ENCODE peak calls at places on chromosomes 4 and X, in five cellular contexts. K, A, C, M and Z are unnamed samples.

GRCh38 chr4:5370286-5370685 is 319.0 kb downstream of the STK32B start:
- DNase-seq in K (no peak), A (no peak), C (no peak), M (no peak), Z (no peak)

GRCh38 chrX:103779156-103779555 is 2.5 kb downstream of the PLP1 start:
- DNase-seq in K (no peak), A (no peak), C (no peak), M (no peak), Z (no peak)

GRCh38 chrX:134172588-134173259 is 64.3 kb upstream of the CCDC160 start:
- DNase-seq in K (no peak), A (no peak), C (no peak), M (no peak), Z (no peak)

GRCh38 chrX:77675986-77676385 is 110.0 kb downstream of the ATRX start:
- DNase-seq in K (no peak), A (no peak), C (no peak), M (no peak), Z (no peak)

GRCh38 chr4:80082693-80083092 is 9.7 kb upstream of the ANTXR2 start:
- DNase-seq in K (no peak), A (no peak), C (no peak), M (no peak), Z (no peak)

GRCh38 chr4:7389719-7390118 is 45.0 kb downstream of the PSAPL1 start:
- DNase-seq in K (no peak), A (peak; percentile 33), C (no peak), M (no peak), Z (no peak)

GRCh38 chr4:7806080-7806630 is 133.5 kb downstream of the AFAP1 start:
- DNase-seq in K (no peak), A (no peak), C (no peak), M (peak; percentile 61), Z (peak; percentile 61)

GRCh38 chr4:181078236-181078635 is 1165.0 kb upstream of the TENM3 start:
- DNase-seq in K (no peak), A (no peak), C (no peak), M (no peak), Z (no peak)

GRCh38 chrX:20454117-20454516 is 187.4 kb upstream of the RPS6KA3 start:
- DNase-seq in K (no peak), A (no peak), C (no peak), M (no peak), Z (no peak)

GRCh38 chr4:147056951-147057630 is 111.4 kb upstream of the TTC29 start:
- DNase-seq in K (no peak), A (no peak), C (no peak), M (no peak), Z (no peak)

GRCh38 chr4:145437466-145437865 is 44.2 kb upstream of the SMAD1 start:
- DNase-seq in K (no peak), A (no peak), C (no peak), M (no peak), Z (no peak)

DNA sequence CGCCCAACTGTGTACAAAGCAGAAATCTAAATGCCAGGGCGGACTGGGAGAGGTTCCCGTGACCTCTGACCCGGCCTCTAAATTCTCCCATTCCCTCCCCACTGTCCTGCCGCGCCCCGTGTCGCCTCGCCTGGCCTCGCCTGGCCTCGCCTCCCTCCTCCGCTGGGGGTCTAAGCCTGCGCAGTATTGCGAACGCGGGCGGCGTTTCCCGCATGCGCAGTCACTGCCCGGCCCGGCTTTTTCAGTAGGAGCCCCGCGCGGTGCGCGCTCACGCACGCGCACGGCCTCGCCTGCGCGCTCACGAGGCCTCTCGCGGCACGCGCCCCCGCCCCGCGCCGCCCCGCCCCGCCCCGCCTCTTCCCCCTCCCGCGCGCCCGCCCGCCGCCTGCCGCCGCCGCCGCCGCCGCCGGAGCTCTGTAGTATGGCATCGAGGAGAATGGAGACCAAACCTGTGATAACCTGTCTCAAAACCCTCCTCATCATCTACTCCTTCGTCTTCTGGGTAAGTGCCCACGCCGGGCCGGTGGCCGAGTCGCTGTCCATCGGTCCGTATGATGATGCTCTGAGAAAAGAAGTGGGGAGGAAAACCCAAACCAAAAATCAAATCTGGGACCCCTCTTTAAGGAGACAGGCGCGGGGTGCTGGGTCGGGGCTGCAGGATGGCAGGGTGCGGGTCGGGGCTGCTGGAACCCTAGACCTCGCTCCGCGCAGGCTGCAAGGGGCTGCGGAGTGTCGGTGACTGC is at the start of gene TSPAN7:
- DNase-seq in K (no peak), A (peak; percentile 75), C (peak; percentile 87), M (peak; percentile 46), Z (peak; percentile 70)
- TF ChIP-seq CREB1 in K (no peak), A (no peak), C (no peak), M (no peak), Z (no peak)

DNA sequence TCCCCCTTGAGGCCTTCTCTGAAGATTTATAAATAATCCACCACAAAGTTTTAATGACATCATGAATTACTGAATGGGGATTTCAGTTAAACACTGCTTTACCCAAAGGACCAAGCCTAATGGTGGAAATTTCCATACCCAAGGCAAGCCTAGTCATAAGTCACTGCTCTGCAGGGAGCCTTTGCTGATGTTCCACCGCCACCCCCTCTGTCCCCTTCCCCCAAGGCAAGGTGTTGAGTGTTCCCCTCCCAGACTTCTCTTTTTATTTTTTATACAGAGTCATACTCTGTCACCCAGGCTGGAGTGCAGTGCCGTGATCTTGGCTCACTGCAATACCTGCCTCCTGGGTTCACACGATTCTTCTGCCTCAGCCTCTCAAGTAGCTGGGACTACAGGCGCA is 76.4 kb upstream of the FUNDC1 start:
- DNase-seq in K (no peak), A (no peak), C (no peak), M (no peak), Z (no peak)
- H3K27ac ChIP-seq in K (no peak overlapping the region), A (no peak overlapping the region), C (no peak overlapping the region), M (no peak overlapping the region), Z (no peak overlapping the region)

DNA sequence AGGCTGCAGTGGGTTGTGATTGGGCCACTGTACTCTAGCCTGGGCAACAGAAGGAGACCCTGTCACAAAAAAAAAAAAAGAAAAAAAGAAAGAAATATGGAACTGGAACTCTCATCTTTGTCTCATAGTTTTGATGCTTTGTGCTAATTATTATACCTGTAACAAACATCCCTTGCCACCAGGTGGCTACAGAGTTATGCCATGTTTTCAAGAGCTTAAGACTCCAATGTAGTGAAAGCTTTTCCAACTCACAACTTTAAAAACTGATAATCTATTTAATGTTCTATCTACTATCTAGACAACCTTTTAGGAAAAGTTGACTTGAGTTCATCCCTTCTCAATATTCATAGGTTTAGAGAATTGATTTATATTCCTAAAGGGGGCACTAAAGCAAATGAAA is 42.4 kb downstream of the HTR2C start:
- DNase-seq in K (no peak), A (no peak), C (peak; percentile 8), M (peak; percentile 0), Z (peak; percentile 26)
- TF ChIP-seq CREB1 in K (no peak), A (no peak), C (no peak), M (no peak), Z (no peak)

DNA sequence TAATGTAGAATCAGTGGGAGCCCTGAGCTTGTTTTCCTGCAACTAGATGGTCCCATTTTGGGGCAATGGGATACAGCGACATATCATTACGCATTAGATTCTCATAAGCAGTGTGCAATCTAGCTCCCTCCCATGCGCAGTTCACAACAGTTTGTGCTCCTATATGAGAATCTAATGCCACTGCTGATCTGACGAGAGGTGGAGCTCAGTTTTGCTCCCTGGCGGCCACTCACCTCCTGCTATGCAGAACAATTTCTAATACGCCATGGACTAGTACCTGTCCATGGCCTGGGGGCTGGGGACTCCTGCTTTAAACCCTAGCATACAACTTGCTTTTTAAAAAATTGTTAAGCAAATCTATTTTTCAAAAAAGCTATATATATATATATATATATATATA is 5.8 kb downstream of the ZXDA start:
- DNase-seq in K (no peak), A (no peak), C (no peak), M (no peak), Z (no peak)
- H3K27ac ChIP-seq in K (no peak overlapping the region), A (no peak overlapping the region), C (no peak overlapping the region), M (no peak overlapping the region), Z (no peak overlapping the region)

GRCh38 chrX:40172169-40172979 is 74.6 kb upstream of the BCOR start:
- DNase-seq in K (no peak), A (peak; percentile 50), C (peak; percentile 94), M (no peak), Z (peak; percentile 38)

GRCh38 chrX:40175416-40176255 is 77.9 kb upstream of the BCOR start:
- DNase-seq in K (no peak), A (peak; percentile 56), C (peak; percentile 91), M (peak; percentile 47), Z (peak; percentile 42)

GRCh38 chrX:40174594-40175415 is 77.0 kb upstream of the BCOR start:
- DNase-seq in K (no peak), A (peak; percentile 57), C (peak; percentile 44), M (peak; percentile 22), Z (peak; percentile 56)

GRCh38 chrX:40172980-40173661 is 75.4 kb upstream of the BCOR start:
- DNase-seq in K (no peak), A (no peak), C (no peak), M (peak; percentile 77), Z (no peak)

GRCh38 chrX:40173662-40174593 is 76.2 kb upstream of the BCOR start:
- DNase-seq in K (no peak), A (peak; percentile 50), C (peak; percentile 55), M (peak; percentile 76), Z (peak; percentile 55)
- TF ChIP-seq CREB1 in K (no peak), A (no peak), C (no peak), M (no peak), Z (no peak)